ENCODE peak calls at places on chromosomes 2 and 18, in seven cellular contexts. Q is HCT116, Z is fibroblast of lung, Y is HepG2, F is mesendoderm, S is GM23248, W is IMR-90. U is an unnamed sample.

GRCh38 chr2:239266779-239267410 is 133.9 kb downstream of the HDAC4 start:
- DNase-seq in Q (no peak), Z (no peak), Y (no peak), F (no peak), S (no peak), W (no peak), U (no peak)

GRCh38 chr18:72544092-72544886 is at the start of gene CBLN2:
- DNase-seq in Q (no peak), Z (peak; percentile 63), Y (peak; percentile 23), F (peak; percentile 72), S (peak; percentile 79), W (peak; percentile 18), U (no peak)

GRCh38 chr18:34942975-34943374 is 98.2 kb upstream of the MAPRE2 start:
- DNase-seq in Q (no peak), Z (no peak), Y (peak; percentile 28), F (peak; percentile 41), S (no peak), W (no peak), U (no peak)

GRCh38 chr2:206572725-206573124 is 69.6 kb upstream of the FAM237A start:
- DNase-seq in Q (no peak), Z (no peak), Y (no peak), F (no peak), S (no peak), W (peak; percentile 16), U (no peak)

GRCh38 chr2:54336136-54336976 is 80.3 kb upstream of the TSPYL6 start:
- DNase-seq in Q (no peak), Z (peak; percentile 89), Y (no peak), F (no peak), S (peak; percentile 87), W (peak; percentile 92), U (no peak)

GRCh38 chr2:234368861-234369261 is 128.0 kb downstream of the ARL4C start:
- DNase-seq in Q (no peak), Z (peak; percentile 43), Y (no peak), F (peak; percentile 45), S (peak; percentile 64), W (peak; percentile 28), U (no peak)

GRCh38 chr18:12593861-12594260 is 64.0 kb downstream of the SPIRE1 start:
- DNase-seq in Q (no peak), Z (peak; percentile 49), Y (no peak), F (no peak), S (peak; percentile 60), W (peak; percentile 69), U (no peak)

GRCh38 chr2:240957656-240958365 is 40.6 kb upstream of the SNED1 start:
- DNase-seq in Q (no peak), Z (no peak), Y (peak; percentile 33), F (no peak), S (peak; percentile 60), W (no peak), U (no peak)

GRCh38 chr2:109558076-109558882 is 55.5 kb downstream of the SEPTIN10 start:
- DNase-seq in Q (peak; percentile 68), Z (peak; percentile 86), Y (peak; percentile 96), F (peak; percentile 56), S (peak; percentile 92), W (peak; percentile 83), U (no peak)

GRCh38 chr2:195151711-195152110 is 505.3 kb upstream of the SLC39A10 start:
- DNase-seq in Q (no peak), Z (no peak), Y (no peak), F (no peak), S (no peak), W (no peak), U (peak; percentile 79)

GRCh38 chr2:112682101-112682500 is 36.4 kb downstream of the SLC20A1 start:
- DNase-seq in Q (no peak), Z (no peak), Y (no peak), F (no peak), S (no peak), W (no peak), U (no peak)

GRCh38 chr18:13448028-13448795 is 229.7 kb downstream of the LDLRAD4 start:
- DNase-seq in Q (no peak), Z (peak; percentile 23), Y (no peak), F (no peak), S (no peak), W (no peak), U (no peak)

GRCh38 chr2:2590796-2591541 is 259.9 kb upstream of the MYT1L start:
- DNase-seq in Q (no peak), Z (no peak), Y (no peak), F (no peak), S (no peak), W (no peak), U (no peak)

GRCh38 chr2:237479747-237480146 is 7.3 kb upstream of the MLPH start:
- DNase-seq in Q (no peak), Z (no peak), Y (no peak), F (no peak), S (no peak), W (no peak), U (no peak)

GRCh38 chr2:19893520-19894134 is 8.2 kb downstream of the TTC32 start:
- DNase-seq in Q (no peak), Z (no peak), Y (no peak), F (no peak), S (peak; percentile 72), W (no peak), U (no peak)

GRCh38 chr2:64595397-64596160 is 58.1 kb downstream of the SERTAD2 start:
- DNase-seq in Q (peak; percentile 27), Z (peak; percentile 28), Y (peak; percentile 40), F (peak; percentile 59), S (peak; percentile 47), W (peak; percentile 17), U (no peak)

GRCh38 chr2:198374375-198375072 is 570.1 kb downstream of the PLCL1 start:
- DNase-seq in Q (no peak), Z (peak; percentile 62), Y (peak; percentile 51), F (peak; percentile 77), S (peak; percentile 80), W (peak; percentile 70), U (peak; percentile 61)

GRCh38 chr18:48724939-48725338 is 186.1 kb downstream of the CTIF start:
- DNase-seq in Q (no peak), Z (no peak), Y (no peak), F (no peak), S (no peak), W (no peak), U (no peak)

GRCh38 chr2:68060652-68061051 is 2.2 kb downstream of the C1D start:
- DNase-seq in Q (no peak), Z (no peak), Y (no peak), F (no peak), S (peak; percentile 11), W (no peak), U (no peak)

GRCh38 chr2:172562298-172562697 is 6.4 kb downstream of the PDK1 start:
- DNase-seq in Q (no peak), Z (no peak), Y (no peak), F (no peak), S (no peak), W (no peak), U (no peak)

GRCh38 chr2:174662459-174662858 is 64.9 kb upstream of the WIPF1 start:
- DNase-seq in Q (no peak), Z (peak; percentile 82), Y (no peak), F (no peak), S (peak; percentile 93), W (peak; percentile 90), U (no peak)

GRCh38 chr18:22639026-22639463 is 221.3 kb upstream of the CTAGE1 start:
- DNase-seq in Q (no peak), Z (peak; percentile 96), Y (no peak), F (no peak), S (peak; percentile 73), W (peak; percentile 88), U (no peak)

DNA sequence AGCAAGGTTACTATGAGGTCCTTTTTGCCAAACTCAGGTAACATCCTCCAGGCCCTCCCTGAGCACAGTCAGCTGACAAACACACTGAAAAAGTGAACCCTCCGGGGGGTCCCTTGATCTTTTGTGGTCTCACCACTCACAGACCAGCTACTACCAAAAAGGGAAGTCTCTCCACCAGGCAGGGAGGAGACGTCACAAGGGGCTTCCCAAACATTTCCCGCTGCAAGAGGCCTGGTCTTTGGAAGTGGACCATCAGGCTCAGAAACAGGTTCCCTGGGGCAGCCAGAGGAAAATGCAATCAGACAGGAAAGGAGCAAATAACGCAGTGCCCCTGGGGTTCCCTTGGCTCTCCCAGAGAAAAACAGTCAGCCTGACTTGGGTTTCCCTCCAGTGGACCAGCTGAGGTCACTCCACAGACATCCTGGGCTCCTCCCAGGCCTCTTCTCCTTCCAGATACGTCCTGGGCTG is 38.7 kb upstream of the POMC start:
- DNase-seq in Q (no peak), Z (no peak), Y (no peak), F (no peak), S (no peak), W (no peak), U (no peak)
- H3K9ac ChIP-seq in Q (no peak overlapping the region), Z (no peak overlapping the region), Y (no peak overlapping the region), F (no peak overlapping the region), S (no peak overlapping the region), W (no peak overlapping the region), U (no peak overlapping the region)

GRCh38 chr2:155842103-155842502 is 490.4 kb downstream of the NR4A2 start:
- DNase-seq in Q (no peak), Z (peak; percentile 81), Y (no peak), F (peak; percentile 53), S (peak; percentile 4), W (no peak), U (no peak)
- H3K9ac ChIP-seq in Q (no peak overlapping the region), Z (no peak overlapping the region), Y (no peak overlapping the region), F (no peak overlapping the region), S (no peak overlapping the region), W (no peak overlapping the region), U (no peak overlapping the region)

DNA sequence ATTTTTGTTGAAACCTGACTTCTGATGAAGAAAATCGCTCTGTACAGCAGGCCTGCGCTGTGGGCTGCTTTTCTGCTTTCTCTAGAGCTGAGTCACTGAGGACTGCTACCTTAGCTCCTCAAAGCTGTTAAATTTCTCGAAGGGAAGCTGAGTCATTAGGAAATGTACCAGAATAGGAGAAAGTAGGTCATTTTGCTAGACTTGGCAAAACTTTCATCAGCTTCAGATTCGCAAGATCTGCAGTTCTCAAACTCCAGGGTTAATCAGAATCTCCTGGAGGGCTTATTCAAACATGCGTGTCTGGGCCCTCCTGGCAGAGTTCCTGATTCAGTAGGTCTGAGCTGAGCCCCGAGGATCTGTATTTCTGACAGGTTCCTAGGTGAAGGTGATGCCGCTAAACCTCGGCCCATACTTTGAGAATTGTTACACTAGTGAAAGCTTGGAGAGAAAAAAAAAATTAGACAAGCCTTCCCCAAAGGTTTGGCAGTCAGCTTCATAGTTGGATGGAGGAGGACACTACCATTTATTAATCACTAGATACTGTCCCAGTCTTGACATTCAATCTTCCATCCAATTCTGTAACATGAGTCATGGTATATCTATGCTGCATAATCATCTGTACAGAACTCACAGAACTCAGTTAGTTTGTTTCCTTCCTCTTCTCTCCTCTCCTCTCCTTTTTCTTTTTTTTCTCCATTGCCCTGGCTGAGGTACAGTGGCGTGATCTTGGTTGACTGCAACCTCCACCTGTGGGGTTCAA is 297.6 kb downstream of the PARD3B start:
- DNase-seq in Q (no peak), Z (peak; percentile 94), Y (no peak), F (peak; percentile 57), S (peak; percentile 97), W (peak; percentile 96), U (peak; percentile 8)
- H3K9ac ChIP-seq in Q (no peak overlapping the region), Z (no peak overlapping the region), Y (no peak overlapping the region), F (no peak overlapping the region), S (peak overlapping the region; percentile 65), W (no peak overlapping the region), U (peak overlapping the region; percentile 15)

GRCh38 chr18:5197032-5197434 is at the start of gene AKAIN1:
- DNase-seq in Q (no peak), Z (peak; percentile 44), Y (peak; percentile 1), F (peak; percentile 85), S (peak; percentile 65), W (peak; percentile 18), U (no peak)
- H3K9ac ChIP-seq in Q (no peak within 1 kb of the TSS), Z (no peak within 1 kb of the TSS), Y (no peak within 1 kb of the TSS), F (no peak within 1 kb of the TSS), S (no peak within 1 kb of the TSS), W (no peak within 1 kb of the TSS), U (no peak within 1 kb of the TSS)

U was measured in SK-N-MC.